ENCODE peak calls at places on chromosome 13, in five cellular contexts. Q is tibial artery; J is sigmoid colon; F is CD8-positive, alpha-beta T cell; M is adrenal gland. C is an unnamed sample.

GRCh38 chr13:108961542-108962125 is 332.2 kb downstream of the MYO16 start:
- DNase-seq in Q (no peak), J (no peak), F (no peak), M (no peak), C (no peak)

GRCh38 chr13:106407338-106407737 is 128.1 kb downstream of the EFNB2 start:
- DNase-seq in Q (no peak), J (no peak), F (no peak), M (no peak), C (no peak)

GRCh38 chr13:67223742-67224141 is 6.4 kb downstream of the PCDH9 start:
- DNase-seq in Q (no peak), J (no peak), F (no peak), M (no peak), C (no peak)

GRCh38 chr13:37656247-37656940 is 57.8 kb upstream of the POSTN start:
- DNase-seq in Q (no peak), J (no peak), F (no peak), M (no peak), C (peak)

GRCh38 chr13:44434441-44435141 is 61.0 kb downstream of the SERP2 start:
- DNase-seq in Q (no peak), J (no peak), F (no peak), M (peak), C (no peak)

GRCh38 chr13:54593504-54593903 is 1564.9 kb downstream of the OLFM4 start:
- DNase-seq in Q (no peak), J (no peak), F (no peak), M (no peak), C (no peak)

GRCh38 chr13:90201198-90201597 is 1146.3 kb upstream of the MIR17HG start:
- DNase-seq in Q (no peak), J (no peak), F (no peak), M (no peak), C (peak)

GRCh38 chr13:51620165-51620983 is 36.1 kb downstream of the WDFY2 start:
- DNase-seq in Q (no peak), J (no peak), F (no peak), M (no peak), C (no peak)

GRCh38 chr13:99908129-99908805 is 63.3 kb downstream of the ZIC5 start:
- DNase-seq in Q (no peak), J (no peak), F (no peak), M (no peak), C (peak)

GRCh38 chr13:45775401-45775963 is 73.4 kb downstream of the CBY2 start:
- DNase-seq in Q (no peak), J (no peak), F (no peak), M (no peak), C (no peak)

GRCh38 chr13:50617134-50617721 is 226.3 kb downstream of the DLEU7 start:
- DNase-seq in Q (no peak), J (no peak), F (no peak), M (no peak), C (peak)

GRCh38 chr13:113559901-113560644 is 24.5 kb upstream of the TFDP1 start:
- DNase-seq in Q (no peak), J (no peak), F (no peak), M (peak), C (no peak)

GRCh38 chr13:64767054-64767453 is 2463.1 kb downstream of the PCDH9 start:
- DNase-seq in Q (no peak), J (no peak), F (no peak), M (no peak), C (no peak)

GRCh38 chr13:104936304-104936703 is 1599.2 kb downstream of the EFNB2 start:
- DNase-seq in Q (no peak), J (no peak), F (no peak), M (no peak), C (no peak)

GRCh38 chr13:100495455-100495854 is 93.1 kb downstream of the GGACT start:
- DNase-seq in Q (no peak), J (no peak), F (no peak), M (no peak), C (no peak)

GRCh38 chr13:57877596-57877995 is 246.1 kb downstream of the PCDH17 start:
- DNase-seq in Q (no peak), J (no peak), F (no peak), M (no peak), C (no peak)

GRCh38 chr13:28719656-28720055 is 886 bp upstream of the SLC46A3 start:
- DNase-seq in Q (no peak), J (no peak), F (no peak), M (no peak), C (no peak)
- H3K4me3 ChIP-seq in Q (peak), J (peak), F (peak), M (no peak), C (no peak)

DNA sequence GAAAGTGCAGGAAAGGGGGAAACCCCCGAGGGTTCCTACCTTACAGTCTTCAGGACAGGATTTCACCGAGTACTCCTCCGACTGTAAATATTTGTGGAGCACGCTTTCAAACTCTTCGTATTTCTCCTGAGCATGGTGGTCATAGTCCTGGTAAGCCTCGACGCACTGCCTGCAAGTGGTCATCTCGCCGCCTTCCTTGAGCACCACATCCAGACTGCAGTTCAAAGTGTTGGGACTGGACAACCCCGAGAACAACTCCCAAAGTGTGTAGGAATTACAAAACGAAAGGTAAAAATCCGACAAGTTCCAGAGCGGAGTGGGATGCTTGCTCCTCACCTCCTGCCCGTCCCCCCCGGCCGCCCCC is 349.7 kb downstream of the LIG4 start:
- DNase-seq in Q (no peak), J (no peak), F (no peak), M (no peak), C (no peak)
- H3K4me3 ChIP-seq in Q (peak), J (peak), F (no peak), M (no peak), C (peak)

DNA sequence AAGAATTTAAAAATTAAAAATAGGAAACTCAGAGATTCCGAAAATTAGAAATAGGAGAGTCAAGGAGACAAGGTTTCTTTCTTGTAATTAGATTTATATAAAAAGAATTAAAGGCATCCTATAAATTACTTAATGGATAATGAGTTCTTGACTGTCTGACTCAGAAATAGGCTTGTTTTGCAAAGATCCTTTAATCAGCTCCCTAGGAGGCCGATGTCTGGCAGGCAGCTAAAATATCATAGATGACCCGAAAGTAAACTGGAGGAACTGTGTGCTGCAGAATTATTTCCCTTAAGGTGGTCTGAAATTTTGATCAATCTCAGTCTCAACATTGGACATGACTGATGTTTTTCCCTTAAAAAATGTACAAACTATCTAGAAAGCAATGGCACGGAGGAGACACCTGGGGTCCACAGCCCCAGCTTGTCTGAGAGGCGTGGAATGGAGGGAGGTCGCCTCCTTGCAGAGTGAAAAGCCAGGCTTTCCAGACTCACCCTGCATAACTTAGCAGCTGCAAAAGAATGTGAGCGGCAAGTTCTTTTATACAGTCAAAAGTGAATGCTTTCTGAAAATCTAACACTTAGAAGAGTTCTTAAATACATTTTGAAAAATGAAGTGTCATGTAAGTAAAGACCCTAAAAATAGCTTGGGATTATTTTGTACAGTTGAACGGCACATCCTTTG is 44.7 kb downstream of the MBNL2 start:
- DNase-seq in Q (no peak), J (no peak), F (no peak), M (no peak), C (no peak)
- H3K4me3 ChIP-seq in Q (no peak), J (peak), F (no peak), M (no peak), C (no peak)

GRCh38 chr13:110676057-110676510 is 29.8 kb downstream of the CARS2 start:
- DNase-seq in Q (no peak), J (no peak), F (no peak), M (no peak), C (no peak)
- H3K4me3 ChIP-seq in Q (no peak), J (no peak), F (no peak), M (no peak), C (no peak)

DNA sequence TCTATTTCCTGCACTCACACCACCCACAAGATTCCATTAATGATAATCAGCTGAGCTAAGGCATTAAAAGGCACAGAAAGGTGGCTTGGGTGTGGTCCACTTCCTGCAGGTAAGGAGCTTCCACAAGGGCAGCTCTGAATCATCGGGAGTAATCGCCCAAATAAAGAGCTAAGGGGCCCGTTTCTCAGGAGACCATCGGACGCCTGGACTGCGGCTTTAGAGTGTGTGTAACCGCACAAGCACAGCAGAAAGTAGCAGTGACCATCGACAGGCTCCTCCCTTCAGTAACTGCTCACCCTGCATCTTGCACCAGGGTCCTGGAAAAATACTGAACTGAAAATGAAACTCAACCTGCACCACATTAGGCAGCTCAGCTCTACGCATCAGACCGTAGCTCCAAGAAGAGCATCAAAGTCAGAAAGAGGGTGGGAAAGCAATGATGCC is 6.0 kb downstream of the STK24 start:
- DNase-seq in Q (no peak), J (no peak), F (no peak), M (peak), C (peak)
- H3K4me3 ChIP-seq in Q (peak), J (peak), F (peak), M (no peak), C (peak)

GRCh38 chr13:75021151-75021550 is 460.8 kb downstream of the TBC1D4 start:
- DNase-seq in Q (no peak), J (no peak), F (no peak), M (no peak), C (no peak)
- H3K4me3 ChIP-seq in Q (no peak), J (no peak), F (no peak), M (no peak), C (no peak)

GRCh38 chr13:40402931-40403412 is 263.5 kb downstream of the FOXO1 start:
- DNase-seq in Q (no peak), J (peak), F (no peak), M (peak), C (peak)
- H3K4me3 ChIP-seq in Q (no peak), J (no peak), F (no peak), M (no peak), C (no peak)

DNA sequence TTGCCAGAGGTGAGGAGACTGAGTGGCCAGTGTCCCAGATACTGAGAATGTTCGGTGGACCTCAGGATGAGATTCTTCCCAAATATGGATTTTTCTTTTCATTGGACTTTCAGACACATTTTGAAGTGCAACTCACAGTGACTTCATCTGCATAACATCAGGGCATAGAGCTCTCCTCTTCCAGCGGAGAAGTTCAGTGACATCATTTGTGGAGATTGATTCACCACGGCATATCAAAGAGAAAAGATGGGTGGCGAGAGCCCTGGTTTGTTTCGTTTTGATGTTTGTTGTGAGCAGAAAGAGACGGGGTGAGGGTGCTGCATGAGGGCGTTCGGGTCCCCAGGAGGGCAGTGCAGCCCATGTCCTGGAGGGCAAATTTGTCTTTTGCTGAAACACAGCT is 120.2 kb upstream of the GPR12 start:
- DNase-seq in Q (no peak), J (no peak), F (no peak), M (no peak), C (no peak)
- H3K4me3 ChIP-seq in Q (no peak), J (peak), F (no peak), M (no peak), C (peak)